ENCODE peak calls at places on chromosome 6, in eight cellular contexts. A, I, E, S, Y, P, U and D are unnamed samples.

GRCh38 chr6:33217681-33218080 is 9.4 kb downstream of the RING1 start:
- DNase-seq in E (no peak), U (no peak), S (no peak), A (no peak), I (no peak), P (peak), Y (no peak), D (no peak)

GRCh38 chr6:117976030-117976651 is 69.1 kb downstream of the SLC35F1 start:
- DNase-seq in U (peak), A (peak), P (no peak), Y (peak), I (peak), E (peak), S (peak), D (no peak)

GRCh38 chr6:42756713-42757112 is 10.8 kb upstream of the TBCC start:
- DNase-seq in S (no peak), U (no peak), I (no peak), A (no peak), P (peak), Y (no peak), E (no peak), D (no peak)

GRCh38 chr6:152452639-152453038 is 184.5 kb downstream of the SYNE1 start:
- DNase-seq in I (no peak), U (no peak), E (no peak), P (no peak), S (no peak), A (no peak), Y (no peak), D (no peak)

GRCh38 chr6:16514249-16514648 is 247.0 kb downstream of the ATXN1 start:
- DNase-seq in I (peak), Y (peak), S (peak), A (peak), U (peak), E (no peak), P (no peak), D (no peak)

GRCh38 chr6:2630362-2630761 is 120.4 kb downstream of the MYLK4 start:
- DNase-seq in U (no peak), A (peak), Y (peak), P (peak), I (peak), S (peak), E (no peak), D (no peak)

GRCh38 chr6:143514996-143515760 is 3.7 kb upstream of the FUCA2 start:
- DNase-seq in Y (peak), I (no peak), P (no peak), E (no peak), S (no peak), A (peak), U (no peak), D (no peak)

GRCh38 chr6:16324184-16324583 is 85.8 kb downstream of the GMPR start:
- DNase-seq in Y (no peak), S (no peak), E (no peak), P (no peak), I (no peak), U (no peak), A (no peak), D (no peak)

GRCh38 chr6:117232191-117232590 is 33.2 kb upstream of the VGLL2 start:
- DNase-seq in P (no peak), U (no peak), I (no peak), E (no peak), A (peak), S (no peak), Y (peak), D (no peak)

GRCh38 chr6:52566853-52567279 is 10.0 kb downstream of the TRAM2 start:
- DNase-seq in E (no peak), Y (peak), S (peak), P (peak), A (peak), U (no peak), I (no peak), D (no peak)

GRCh38 chr6:84652356-84653026 is 111.9 kb downstream of the TBX18 start:
- DNase-seq in P (no peak), I (peak), U (no peak), S (peak), Y (peak), A (peak), E (no peak), D (no peak)

GRCh38 chr6:15132854-15133670 is 112.8 kb upstream of the JARID2 start:
- DNase-seq in S (peak), A (peak), U (no peak), E (no peak), P (no peak), Y (peak), I (no peak), D (no peak)

GRCh38 chr6:45949256-45949655 is 66.4 kb downstream of the CLIC5 start:
- DNase-seq in I (peak), U (no peak), P (no peak), S (no peak), A (no peak), Y (peak), E (no peak), D (no peak)

GRCh38 chr6:117237561-117237960 is 27.8 kb upstream of the VGLL2 start:
- DNase-seq in S (no peak), U (no peak), I (no peak), E (no peak), P (no peak), Y (peak), A (peak), D (no peak)

GRCh38 chr6:2794171-2794730 is 29.1 kb downstream of the WRNIP1 start:
- DNase-seq in U (no peak), I (no peak), Y (peak), P (no peak), A (peak), E (no peak), S (no peak), D (no peak)

GRCh38 chr6:115729036-115729435 is 331.7 kb downstream of the FRK start:
- DNase-seq in U (no peak), A (no peak), E (peak), P (no peak), Y (no peak), S (no peak), I (no peak), D (no peak)

GRCh38 chr6:111087871-111088667 is 766 bp downstream of the SLC16A10 start:
- DNase-seq in Y (peak), S (no peak), A (no peak), E (no peak), U (peak), P (no peak), I (peak), D (no peak)

GRCh38 chr6:4008324-4009047 is 70.5 kb downstream of the FAM217A start:
- DNase-seq in U (no peak), I (peak), S (peak), A (peak), P (no peak), E (peak), Y (peak), D (no peak)

GRCh38 chr6:106194949-106195919 is 109.1 kb downstream of the PRDM1 start:
- DNase-seq in E (no peak), S (no peak), A (peak), I (no peak), Y (peak), U (no peak), P (no peak), D (no peak)

GRCh38 chr6:146984251-146984924 is 219.8 kb upstream of the STXBP5 start:
- DNase-seq in I (no peak), A (no peak), P (no peak), Y (peak), E (no peak), S (no peak), U (no peak), D (no peak)

GRCh38 chr6:93684339-93684738 is 265.0 kb upstream of the EPHA7 start:
- DNase-seq in E (no peak), U (no peak), P (no peak), A (no peak), Y (no peak), S (no peak), I (peak), D (no peak)

GRCh38 chr6:87291879-87292278 is 30.5 kb upstream of the SMIM8 start:
- DNase-seq in E (no peak), P (no peak), S (no peak), Y (no peak), A (no peak), U (no peak), I (no peak), D (no peak)

GRCh38 chr6:5967594-5967993 is 39.1 kb downstream of the NRN1 start:
- DNase-seq in I (no peak), P (no peak), U (no peak), A (peak), S (no peak), E (no peak), Y (no peak), D (no peak)

GRCh38 chr6:93424303-93425064 is 5.1 kb upstream of the EPHA7 start:
- DNase-seq in U (no peak), Y (no peak), S (no peak), A (no peak), I (no peak), P (no peak), E (peak), D (no peak)

GRCh38 chr6:13049666-13050254 is 278.6 kb downstream of the TBC1D7 start:
- DNase-seq in E (no peak), Y (no peak), A (no peak), I (no peak), P (no peak), S (no peak), U (no peak), D (no peak)

GRCh38 chr6:35363293-35363750 is 21.0 kb downstream of the PPARD start:
- DNase-seq in E (peak), S (no peak), A (peak), I (no peak), U (peak), P (no peak), Y (peak), D (peak)

GRCh38 chr6:79250107-79250514 is 15.6 kb upstream of the HMGN3 start:
- DNase-seq in I (no peak), E (no peak), A (no peak), Y (no peak), U (no peak), P (no peak), S (no peak), D (no peak)
- TF ChIP-seq CTCF in I (no peak), E (peak), A (peak), Y (no peak), U (no peak), P (no peak), S (peak), D (no peak)

GRCh38 chr6:134741193-134741521 is 208.7 kb downstream of the ALDH8A1 start:
- DNase-seq in U (no peak), P (no peak), A (no peak), S (no peak), E (peak), Y (no peak), I (no peak), D (no peak)
- TF ChIP-seq CTCF in U (peak), P (no peak), A (no peak), S (no peak), E (peak), Y (no peak), I (no peak), D (no peak)

GRCh38 chr6:119116712-119117281 is 38.3 kb upstream of the FAM184A start:
- DNase-seq in U (no peak), Y (no peak), P (no peak), I (no peak), S (no peak), A (no peak), E (no peak), D (no peak)
- TF ChIP-seq CTCF in U (peak), Y (peak), P (no peak), I (no peak), S (peak), A (peak), E (peak), D (peak)

GRCh38 chr6:56766806-56767178 is 124.1 kb upstream of the DST start:
- DNase-seq in U (no peak), S (peak), P (no peak), I (no peak), Y (peak), E (no peak), A (peak), D (no peak)

GRCh38 chr6:56770011-56770520 is 127.4 kb upstream of the DST start:
- DNase-seq in I (no peak), Y (no peak), A (no peak), P (no peak), E (no peak), U (no peak), S (no peak), D (no peak)

GRCh38 chr6:56766139-56766805 is 123.6 kb upstream of the DST start:
- DNase-seq in I (no peak), Y (no peak), S (no peak), A (no peak), P (no peak), U (no peak), E (no peak), D (no peak)

GRCh38 chr6:56767435-56767834 is 124.7 kb upstream of the DST start:
- DNase-seq in A (no peak), S (no peak), U (no peak), Y (no peak), I (no peak), P (no peak), E (no peak), D (no peak)

DNA sequence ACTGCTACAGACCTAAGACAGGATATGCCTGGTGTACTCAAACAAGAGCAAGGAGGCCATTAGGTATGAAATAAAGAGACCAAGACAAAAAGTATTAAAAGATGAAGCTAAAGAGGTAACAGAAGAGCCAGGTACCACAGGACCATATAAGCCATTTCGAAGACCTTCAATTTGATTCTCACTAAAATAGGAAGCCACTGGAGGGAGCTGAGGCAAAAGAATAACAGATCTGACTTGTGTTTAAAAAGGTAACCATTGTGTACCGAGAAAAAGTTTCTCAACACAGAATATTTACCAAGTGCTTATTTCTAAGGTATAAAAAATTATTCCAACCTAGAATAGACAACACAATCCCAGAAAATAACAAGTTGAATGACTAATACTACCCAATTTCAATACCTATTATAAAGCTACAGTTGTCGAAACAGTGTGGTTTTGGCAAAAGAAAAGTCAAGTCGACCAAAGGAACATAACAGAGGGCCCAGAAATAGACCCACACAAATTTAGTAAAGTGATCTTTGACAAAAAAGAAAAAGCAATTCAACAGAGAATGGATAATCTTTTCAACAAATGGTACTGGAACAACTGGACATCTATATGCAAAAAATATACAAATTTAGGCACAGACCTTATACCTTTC is 125.3 kb upstream of the DST start:
- DNase-seq in Y (no peak), U (no peak), S (no peak), E (no peak), I (no peak), P (no peak), A (no peak), D (no peak)
- TF ChIP-seq CTCF in Y (no peak), U (no peak), S (peak), E (no peak), I (no peak), P (no peak), A (peak), D (no peak)